ENCODE peak calls at places on chromosomes 1 and 21, in four cellular contexts. M, O, T and R are unnamed samples.

GRCh38 chr1:47760248-47760629 is 236.9 kb downstream of the TRABD2B start:
- DNase-seq in T (no peak), M (no peak), O (no peak), R (no peak)

GRCh38 chr1:94020764-94021579 is 100.0 kb downstream of the ABCA4 start:
- DNase-seq in T (no peak), M (no peak), O (no peak), R (peak; percentile 50)

GRCh38 chr1:160862151-160863061 is at the start of gene CD244:
- DNase-seq in O (peak; percentile 66), M (no peak), T (no peak), R (peak; percentile 84)

GRCh38 chr1:2893473-2894120 is 92.1 kb upstream of the TTC34 start:
- DNase-seq in M (no peak), T (no peak), O (no peak), R (no peak)

GRCh38 chr1:225772323-225772768 is 5.3 kb upstream of the SRP9 start:
- DNase-seq in T (peak; percentile 83), O (peak; percentile 52), M (peak; percentile 86), R (peak; percentile 85)

GRCh38 chr1:212491454-212491853 is 58.7 kb downstream of the NENF start:
- DNase-seq in O (no peak), M (no peak), T (no peak), R (no peak)

GRCh38 chr1:65207317-65207716 is 59.3 kb downstream of the AK4 start:
- DNase-seq in M (no peak), O (no peak), T (peak; percentile 68), R (no peak)

GRCh38 chr1:228281631-228282328 is 73.9 kb downstream of the OBSCN start:
- DNase-seq in O (no peak), T (no peak), M (no peak), R (peak; percentile 71)

GRCh38 chr1:189752461-189752860 is 725.2 kb downstream of the BRINP3 start:
- DNase-seq in O (no peak), M (no peak), T (no peak), R (no peak)

GRCh38 chr1:28193701-28194161 is 17.2 kb upstream of the PTAFR start:
- DNase-seq in O (no peak), T (no peak), M (peak; percentile 36), R (no peak)

GRCh38 chr1:224631471-224632105 is 15.5 kb downstream of the CNIH3 start:
- DNase-seq in O (no peak), M (no peak), T (no peak), R (no peak)

GRCh38 chr1:67713071-67713806 is 28.2 kb downstream of the GADD45A start:
- DNase-seq in O (no peak), M (no peak), T (peak; percentile 96), R (no peak)

GRCh38 chr1:214462882-214463281 is 88.5 kb downstream of the PTPN14 start:
- DNase-seq in O (no peak), T (no peak), M (no peak), R (no peak)

GRCh38 chr1:200233393-200233792 is 176.4 kb downstream of the ZNF281 start:
- DNase-seq in O (no peak), T (no peak), M (no peak), R (no peak)

GRCh38 chr1:203323587-203323986 is 18.3 kb downstream of the BTG2 start:
- DNase-seq in M (no peak), T (no peak), O (no peak), R (no peak)

GRCh38 chr1:6809461-6809860 is 24.2 kb downstream of the CAMTA1 start:
- DNase-seq in M (no peak), T (no peak), O (no peak), R (no peak)

GRCh38 chr21:44321846-44322450 is 17.2 kb downstream of the CFAP410 start:
- DNase-seq in T (no peak), O (no peak), M (no peak), R (peak; percentile 71)
- TF ChIP-seq CTCF in T (no peak), O (no peak), M (no peak), R (no peak)

DNA sequence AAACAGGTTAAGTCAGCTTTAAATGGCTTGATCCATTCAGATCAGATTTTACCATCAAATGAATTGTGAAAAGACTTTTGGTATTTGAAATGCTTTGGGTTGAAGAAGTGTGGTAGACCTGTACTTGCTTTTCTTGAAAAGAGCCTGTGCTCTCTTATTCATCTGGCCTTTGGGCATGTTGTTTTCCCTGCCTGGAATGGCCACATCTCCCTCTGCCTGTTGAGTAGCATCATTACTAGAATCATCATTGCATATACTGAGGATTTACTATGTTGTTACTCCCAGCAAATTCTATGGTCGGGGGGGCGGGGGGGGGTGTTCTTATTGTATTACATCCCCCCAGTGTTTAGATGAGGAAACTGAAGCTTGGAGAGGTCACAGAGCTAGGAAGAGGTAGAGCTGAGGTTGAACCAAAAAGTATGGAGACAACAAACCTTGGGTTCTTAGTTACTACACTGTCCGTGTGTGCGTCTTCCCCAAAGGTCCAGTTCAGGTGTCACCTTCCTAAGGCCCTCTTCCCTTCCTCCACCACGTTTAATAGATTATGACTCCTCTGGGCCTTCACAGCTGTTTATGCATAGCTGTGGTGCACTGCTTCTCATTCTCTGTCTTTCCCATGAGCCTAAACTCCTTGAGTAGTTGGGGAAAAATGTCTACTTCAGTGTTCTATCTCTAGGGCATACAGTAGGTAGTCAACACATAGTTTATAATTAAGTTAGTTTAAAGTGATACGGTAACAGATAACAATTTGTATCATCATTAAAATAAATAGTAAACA is 246.4 kb upstream of the HOOK1 start:
- DNase-seq in O (no peak), T (no peak), M (no peak), R (no peak)
- TF ChIP-seq CTCF in O (peak; percentile 10), T (no peak), M (no peak), R (no peak)

GRCh38 chr1:25615172-25615541 is 1.4 kb upstream of the MAN1C1 start:
- DNase-seq in T (no peak), M (no peak), O (no peak), R (no peak)

GRCh38 chr1:25615563-25616079 is 970 bp upstream of the MAN1C1 start:
- DNase-seq in T (no peak), M (no peak), O (no peak), R (no peak)

GRCh38 chr1:25617626-25618432 is 1.2 kb downstream of the MAN1C1 start:
- DNase-seq in T (no peak), M (no peak), O (no peak), R (no peak)

GRCh38 chr1:25616932-25617625 is 488 bp downstream of the MAN1C1 start:
- DNase-seq in O (no peak), M (no peak), T (no peak), R (no peak)

GRCh38 chr1:25616080-25616931 is at the start of gene MAN1C1:
- DNase-seq in M (peak; percentile 68), T (peak; percentile 20), O (peak; percentile 96), R (peak; percentile 96)
- TF ChIP-seq CTCF in M (no peak), T (peak; percentile 14), O (peak; percentile 21), R (peak; percentile 56)

DNA sequence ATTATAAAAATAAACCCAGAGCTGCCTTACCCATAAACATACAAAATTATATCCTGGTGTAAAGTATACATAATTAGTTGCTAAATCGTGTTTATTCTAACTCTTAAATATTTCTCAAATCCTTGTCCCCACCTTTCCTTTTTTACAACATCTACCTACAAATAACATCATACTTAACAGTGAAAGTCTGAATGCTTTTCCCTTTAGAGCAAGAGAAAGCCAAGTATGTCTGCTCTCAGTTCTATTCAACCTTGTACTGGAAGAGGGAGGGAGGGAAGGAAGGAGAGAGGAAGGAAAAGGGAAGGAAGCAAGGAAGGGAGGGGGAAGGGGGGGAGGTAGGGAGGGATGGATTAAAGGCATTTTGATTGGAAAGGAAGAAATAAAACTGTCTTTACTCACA is 14.6 kb downstream of the DOCK7 start:
- DNase-seq in M (no peak), T (no peak), O (no peak), R (no peak)
- TF ChIP-seq CTCF in M (no peak), T (no peak), O (no peak), R (no peak)

GRCh38 chr21:44455524-44456206 is 355 bp downstream of the LRRC3 start:
- DNase-seq in M (no peak), O (peak; percentile 79), T (no peak), R (peak; percentile 62)
- TF ChIP-seq CTCF in M (no peak), O (peak; percentile 41), T (no peak), R (no peak)

DNA sequence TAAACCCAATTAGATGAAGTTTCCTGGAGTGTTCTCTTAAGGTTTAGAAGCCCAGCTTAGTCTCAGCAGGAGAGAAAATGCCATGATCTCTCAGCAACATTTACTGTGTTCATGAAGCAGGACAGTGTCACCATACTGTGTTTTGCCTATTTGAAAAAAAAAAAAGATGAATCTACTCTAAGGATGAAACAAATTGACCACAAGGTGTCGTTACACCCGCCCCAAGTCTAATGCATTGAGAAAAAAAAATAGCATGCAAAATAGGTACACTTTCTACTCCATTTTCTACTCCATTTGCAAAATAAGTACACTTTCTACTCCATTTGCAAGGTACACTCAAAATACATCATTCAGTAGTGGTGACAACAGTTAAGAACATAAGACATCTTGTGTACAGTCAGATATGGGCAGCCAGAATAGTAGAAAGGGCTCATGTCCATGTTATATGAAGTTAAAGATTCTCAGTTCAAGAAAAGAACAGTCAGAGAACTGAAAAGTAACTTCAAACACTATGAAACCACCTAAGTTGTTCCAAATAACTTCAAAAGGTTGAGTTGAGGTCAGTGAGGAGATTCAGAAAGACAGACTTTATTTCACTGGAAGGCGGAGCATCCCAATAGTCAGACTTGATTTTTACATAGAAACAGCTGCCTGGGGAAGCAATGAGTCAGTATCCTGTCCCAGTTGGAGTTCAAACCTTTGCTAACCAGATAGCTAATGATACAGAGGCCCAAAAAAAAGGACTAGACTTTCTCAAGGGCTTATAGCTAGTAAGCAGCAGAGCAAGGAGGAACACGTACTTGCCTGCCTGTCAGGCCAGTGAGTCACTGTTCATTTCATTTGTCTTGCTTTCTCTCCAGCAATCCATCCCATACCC is 13.3 kb downstream of the PLPPR5 start:
- DNase-seq in T (peak; percentile 42), M (no peak), O (no peak), R (no peak)
- TF ChIP-seq CTCF in T (peak; percentile 49), M (no peak), O (peak; percentile 36), R (no peak)

DNA sequence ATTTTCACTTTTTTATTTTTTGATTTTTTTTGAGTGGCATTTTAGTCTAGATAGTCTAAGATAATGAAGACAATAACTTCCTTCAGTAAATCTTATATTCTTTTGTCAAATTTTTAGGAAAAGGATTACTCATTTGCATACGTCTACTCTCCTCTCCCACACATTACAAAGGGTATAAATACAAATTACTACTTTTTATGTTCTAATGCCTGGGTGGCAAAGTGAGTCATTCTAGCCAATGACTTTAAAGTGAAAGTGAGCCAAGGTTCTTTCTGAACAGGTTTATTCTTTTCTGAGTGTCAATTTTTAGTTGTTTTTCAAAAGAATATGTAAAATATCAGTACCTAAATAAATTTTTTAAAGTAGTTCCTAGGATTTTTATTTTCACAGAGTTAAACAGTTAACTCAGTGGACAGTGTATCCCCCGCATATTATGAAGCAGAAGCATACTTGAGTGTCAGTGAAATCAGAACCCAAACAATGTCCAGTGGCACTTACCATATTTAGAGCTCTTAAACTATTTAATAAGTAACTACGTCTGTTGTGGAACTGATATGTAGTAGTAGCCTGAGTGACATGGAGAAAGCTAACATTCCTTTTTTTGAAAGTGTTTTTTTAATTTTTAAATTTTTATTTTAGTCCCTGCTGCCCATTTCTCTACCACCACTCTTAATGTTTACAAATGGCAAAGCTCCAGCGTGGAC is 141.7 kb downstream of the PHTF1 start:
- DNase-seq in M (no peak), T (no peak), O (no peak), R (no peak)
- TF ChIP-seq CTCF in M (no peak), T (no peak), O (no peak), R (no peak)

GRCh38 chr1:115040501-115040900 is 10.9 kb downstream of the TSHB start:
- DNase-seq in M (no peak), T (no peak), O (no peak), R (no peak)
- TF ChIP-seq CTCF in M (no peak), T (peak; percentile 20), O (no peak), R (no peak)